ENCODE peak calls at places on chromosomes 16 and 17, in four cellular contexts. E is mammary epithelial cell, V is prostate gland, S is transverse colon. G is an unnamed sample.

GRCh38 chr16:4944333-4945281 is 7.7 kb upstream of the PPL start:
- DNase-seq in E (peak; percentile 95), V (peak; percentile 86), S (peak; percentile 84), G (peak; percentile 94)

GRCh38 chr16:66660422-66661209 is 35.9 kb downstream of the CMTM4 start:
- DNase-seq in E (peak; percentile 85), V (peak; percentile 62), S (peak; percentile 38), G (peak; percentile 57)

GRCh38 chr17:1174490-1174889 is 5.3 kb downstream of the ABR start:
- DNase-seq in E (no peak), V (no peak), S (no peak), G (no peak)

GRCh38 chr16:54945063-54945462 is 14.4 kb downstream of the IRX5 start:
- DNase-seq in E (no peak), V (no peak), S (no peak), G (no peak)

GRCh38 chr16:50876263-50876662 is 134.4 kb downstream of the CYLD start:
- DNase-seq in E (no peak), V (no peak), S (no peak), G (no peak)

GRCh38 chr17:38463451-38463858 is 35.2 kb downstream of the ARHGAP23 start:
- DNase-seq in E (no peak), V (peak; percentile 69), S (no peak), G (no peak)

GRCh38 chr16:81163671-81164070 is 67.5 kb upstream of the GCSH start:
- DNase-seq in E (no peak), V (no peak), S (no peak), G (no peak)

GRCh38 chr16:51540259-51540658 is 389.2 kb upstream of the SALL1 start:
- DNase-seq in E (peak; percentile 84), V (no peak), S (no peak), G (no peak)

GRCh38 chr17:4959261-4959965 is 8.2 kb downstream of the SPAG7 start:
- DNase-seq in E (no peak), V (no peak), S (no peak), G (no peak)

GRCh38 chr16:81315271-81316175 is 761 bp downstream of the GAN start:
- DNase-seq in E (peak; percentile 62), V (peak; percentile 54), S (peak; percentile 68), G (no peak)

GRCh38 chr16:50695017-50696000 is 1.9 kb downstream of the NOD2 start:
- DNase-seq in E (no peak), V (no peak), S (no peak), G (no peak)

GRCh38 chr17:69452664-69453260 is 38.3 kb downstream of the MAP2K6 start:
- DNase-seq in E (no peak), V (no peak), S (no peak), G (no peak)

GRCh38 chr16:12917246-12917645 is 15.8 kb downstream of the SHISA9 start:
- DNase-seq in E (no peak), V (no peak), S (no peak), G (peak; percentile 19)

GRCh38 chr17:19578545-19578944 is 44.9 kb downstream of the SLC47A1 start:
- DNase-seq in E (no peak), V (no peak), S (no peak), G (no peak)

GRCh38 chr17:63436523-63437110 is 9.5 kb downstream of the CYB561 start:
- DNase-seq in E (no peak), V (no peak), S (no peak), G (no peak)

GRCh38 chr17:55238931-55239297 is 25.8 kb upstream of the HLF start:
- DNase-seq in E (no peak), V (no peak), S (no peak), G (no peak)

GRCh38 chr17:6474906-6475305 is 30.7 kb downstream of the PIMREG start:
- DNase-seq in E (peak; percentile 82), V (no peak), S (no peak), G (no peak)

GRCh38 chr16:48907906-48908634 is 298.1 kb upstream of the N4BP1 start:
- DNase-seq in E (peak; percentile 34), V (no peak), S (no peak), G (no peak)

GRCh38 chr17:43578699-43579569 is 32.8 kb upstream of the ETV4 start:
- DNase-seq in E (peak; percentile 49), V (no peak), S (no peak), G (no peak)

GRCh38 chr17:47676510-47676909 is 17.5 kb upstream of the TBKBP1 start:
- DNase-seq in E (no peak), V (no peak), S (no peak), G (no peak)
- H3K4me3 ChIP-seq in E (no peak overlapping the region), V (no peak overlapping the region), S (no peak overlapping the region), G (no peak overlapping the region)

DNA sequence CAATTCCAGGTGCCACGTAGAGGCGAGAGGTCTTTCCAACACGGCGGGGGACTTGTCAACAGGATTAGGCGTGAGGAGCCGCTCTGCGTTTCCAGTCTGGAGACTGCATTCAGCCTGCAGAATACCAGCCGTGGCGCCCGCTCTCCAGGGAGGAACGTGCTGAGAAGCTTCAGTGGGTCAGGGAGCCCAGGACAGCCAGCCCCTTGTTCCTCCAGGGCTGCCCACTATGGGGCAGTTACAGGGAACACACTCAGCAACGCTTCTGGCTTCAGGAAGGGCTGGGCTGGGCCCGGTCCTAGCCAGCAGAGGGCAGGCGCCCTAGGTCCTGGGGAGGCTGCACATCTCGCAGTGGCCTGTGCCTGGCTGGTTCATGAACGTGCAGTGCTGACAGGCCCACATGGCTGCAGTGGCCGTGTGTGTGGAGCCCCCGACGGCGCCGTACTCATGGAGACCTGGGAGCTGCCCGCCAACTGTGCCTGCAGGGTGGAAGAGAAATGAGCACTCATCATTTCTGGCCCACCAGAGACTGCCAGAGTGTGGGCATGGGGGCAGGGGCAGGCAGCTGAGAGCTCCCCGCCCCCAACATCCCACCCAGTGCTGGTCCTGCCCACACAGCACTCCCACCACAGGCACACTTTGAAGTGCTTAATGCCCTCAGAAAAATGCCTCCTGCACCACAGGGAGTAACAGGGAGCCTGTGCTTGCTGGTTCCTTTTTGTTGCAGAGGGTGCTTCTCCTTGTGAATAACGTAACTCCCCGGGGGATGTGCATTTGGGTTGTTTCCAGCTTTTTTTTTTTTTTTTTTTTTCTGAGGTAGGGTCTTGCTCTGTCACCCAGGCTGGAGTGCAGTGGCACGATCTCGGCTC is 7.0 kb upstream of the FAAP100 start:
- DNase-seq in E (no peak), V (no peak), S (no peak), G (no peak)
- TF ChIP-seq CTCF in E (no peak), V (peak; percentile 8), S (no peak), G (peak; percentile 60)

GRCh38 chr16:86512860-86513470 is 2.6 kb downstream of the FOXF1 start:
- DNase-seq in E (no peak), V (no peak), S (no peak), G (no peak)
- H3K4me3 ChIP-seq in E (no peak overlapping the region), V (peak overlapping the region; percentile 48), S (peak overlapping the region; percentile 69), G (peak overlapping the region; percentile 71)

DNA sequence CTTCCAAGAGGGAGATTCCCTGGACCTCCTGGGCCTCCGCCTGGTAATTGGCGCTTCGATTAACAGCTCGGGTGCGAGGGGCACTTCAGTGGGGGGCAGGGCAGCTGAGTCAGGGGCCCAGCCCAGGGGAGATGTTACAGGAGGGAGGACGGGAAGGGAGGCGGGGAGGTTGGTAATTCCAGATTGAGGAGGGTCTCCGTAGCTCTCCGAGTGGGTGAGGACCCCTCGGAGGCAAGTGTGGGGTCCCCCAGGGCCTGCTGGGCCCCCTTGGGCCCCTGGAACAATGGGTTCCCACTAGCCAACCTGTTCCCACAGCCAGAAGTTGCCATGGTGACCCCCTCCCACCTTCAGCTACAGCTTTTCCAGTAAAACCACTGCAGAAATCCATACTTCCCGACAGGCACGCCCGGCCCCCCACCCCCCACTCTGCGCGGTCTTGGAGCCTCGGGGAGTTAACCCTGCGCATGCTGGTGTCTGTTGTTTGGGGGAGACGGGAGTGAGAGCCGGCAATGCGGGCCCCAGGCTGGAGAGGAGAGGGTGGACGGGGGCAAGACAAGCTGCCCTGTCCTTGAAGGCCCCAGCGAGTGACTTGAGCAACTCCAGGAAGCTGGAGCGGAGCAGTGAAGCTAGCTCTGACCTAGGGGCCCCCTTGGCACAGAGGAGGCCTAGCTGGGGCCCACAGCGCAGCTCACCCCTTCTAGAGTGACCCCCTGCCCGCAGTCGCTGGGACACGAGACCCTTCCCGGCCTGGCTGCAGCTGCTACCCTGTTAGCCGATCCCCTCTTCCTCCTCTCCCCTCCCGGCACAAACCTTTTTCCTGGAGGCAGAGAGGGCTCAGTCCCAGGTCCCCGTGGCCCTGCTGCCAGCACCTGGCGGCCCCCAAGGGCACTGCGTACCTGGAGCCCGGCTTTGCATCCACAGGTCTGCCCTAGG is 37.8 kb downstream of the TMEM235 start:
- DNase-seq in E (no peak), V (no peak), S (no peak), G (no peak)
- TF ChIP-seq CTCF in E (no peak), V (no peak), S (no peak), G (no peak)

DNA sequence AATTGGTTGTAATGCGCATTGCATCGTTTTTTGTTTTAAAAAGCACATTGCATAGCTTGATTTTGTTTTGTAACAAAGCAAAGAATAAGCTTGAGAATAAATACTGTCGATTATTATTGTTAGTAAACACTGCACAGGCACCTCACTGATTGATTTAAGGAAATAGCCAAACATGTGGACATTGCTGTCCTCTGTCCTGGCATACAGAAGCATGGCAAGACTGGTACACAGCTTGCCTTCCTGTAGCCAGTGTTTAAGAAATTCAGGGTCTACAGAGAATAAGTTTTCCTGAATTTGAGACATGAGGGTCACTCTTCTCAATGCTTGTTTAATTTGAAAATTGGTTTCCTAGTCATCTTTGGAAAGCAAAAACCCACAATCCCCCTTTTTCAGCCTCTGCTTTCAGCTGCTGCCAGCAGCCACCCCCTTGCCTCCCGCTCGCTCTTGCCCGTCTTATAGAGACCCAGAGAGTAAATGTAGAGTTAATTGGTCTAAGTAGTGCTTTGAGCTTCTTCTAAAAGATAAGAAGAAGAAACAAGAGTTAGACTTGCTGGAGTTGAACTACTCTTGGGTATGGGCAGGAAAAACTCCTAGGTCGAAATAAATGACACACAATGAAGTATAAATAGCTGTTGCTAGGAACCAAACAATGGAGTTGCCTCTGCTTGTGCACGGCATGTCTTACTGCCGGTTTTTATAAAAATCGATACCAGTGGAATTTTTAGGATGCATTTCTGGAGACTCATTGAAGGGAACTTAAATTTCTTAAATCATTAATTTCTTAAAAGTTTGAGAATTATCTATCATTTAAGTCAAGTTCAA is 116.6 kb downstream of the MRTFB start:
- DNase-seq in E (no peak), V (no peak), S (no peak), G (no peak)
- H3K4me3 ChIP-seq in E (no peak overlapping the region), V (peak overlapping the region; percentile 22), S (peak overlapping the region; percentile 33), G (no peak overlapping the region)

GRCh38 chr16:10858203-10858602 is 18.8 kb upstream of the CIITA start:
- DNase-seq in E (no peak), V (no peak), S (no peak), G (no peak)

GRCh38 chr16:10866196-10866976 is 10.6 kb upstream of the CIITA start:
- DNase-seq in E (no peak), V (no peak), S (no peak), G (no peak)

GRCh38 chr16:10859020-10859419 is 18.0 kb upstream of the CIITA start:
- DNase-seq in E (no peak), V (no peak), S (no peak), G (no peak)

GRCh38 chr16:10859650-10860049 is 17.4 kb upstream of the CIITA start:
- DNase-seq in E (peak; percentile 90), V (no peak), S (no peak), G (no peak)

GRCh38 chr16:10862432-10862831 is 14.6 kb upstream of the CIITA start:
- DNase-seq in E (peak; percentile 99), V (no peak), S (no peak), G (peak; percentile 76)
- TF ChIP-seq CTCF in E (no peak), V (no peak), S (no peak), G (no peak)

G was measured in astrocyte of the cerebellum.